ENCODE peak calls at places on chromosome 11, in four cellular contexts. One of them, this sample, is unnamed.

GRCh38 chr11:77672276-77672675 is 34.7 kb upstream of the CLNS1A start:
- DNase-seq in BJ: peak; percentile 89
- DNase-seq in Peyer's patch: peak; percentile 72
- DNase-seq in GM12865: no peak
- DNase-seq in this sample: no peak

GRCh38 chr11:105862736-105863367 is 159.2 kb downstream of the MSANTD4 start:
- DNase-seq in BJ: no peak
- DNase-seq in Peyer's patch: no peak
- DNase-seq in GM12865: peak; percentile 40
- DNase-seq in this sample: peak; percentile 52

GRCh38 chr11:67371549-67372231 is 1.7 kb downstream of the CLCF1 start:
- DNase-seq in BJ: no peak
- DNase-seq in Peyer's patch: peak; percentile 74
- DNase-seq in GM12865: peak; percentile 55
- DNase-seq in this sample: no peak

GRCh38 chr11:37500425-37500824 is 902.4 kb upstream of the RAG2 start:
- DNase-seq in BJ: no peak
- DNase-seq in Peyer's patch: no peak
- DNase-seq in GM12865: no peak
- DNase-seq in this sample: no peak

GRCh38 chr11:76646882-76647534 is 23.5 kb downstream of the LRRC32 start:
- DNase-seq in BJ: no peak
- DNase-seq in Peyer's patch: no peak
- DNase-seq in GM12865: no peak
- DNase-seq in this sample: no peak

GRCh38 chr11:35049906-35050531 is 89.0 kb upstream of the CD44 start:
- DNase-seq in BJ: no peak
- DNase-seq in Peyer's patch: no peak
- DNase-seq in GM12865: peak; percentile 57
- DNase-seq in this sample: no peak

GRCh38 chr11:110046759-110047386 is 46.3 kb upstream of the ZC3H12C start:
- DNase-seq in BJ: no peak
- DNase-seq in Peyer's patch: peak; percentile 55
- DNase-seq in GM12865: no peak
- DNase-seq in this sample: no peak

GRCh38 chr11:113534625-113535024 is 59.4 kb upstream of the DRD2 start:
- DNase-seq in BJ: no peak
- DNase-seq in Peyer's patch: no peak
- DNase-seq in GM12865: no peak
- DNase-seq in this sample: no peak

GRCh38 chr11:85088286-85088685 is 538.9 kb downstream of the DLG2 start:
- DNase-seq in BJ: no peak
- DNase-seq in Peyer's patch: no peak
- DNase-seq in GM12865: no peak
- DNase-seq in this sample: no peak

GRCh38 chr11:113504586-113504985 is 29.4 kb upstream of the DRD2 start:
- DNase-seq in BJ: no peak
- DNase-seq in Peyer's patch: no peak
- DNase-seq in GM12865: no peak
- DNase-seq in this sample: no peak

GRCh38 chr11:16791494-16791961 is 53.1 kb downstream of the C11orf58 start:
- DNase-seq in BJ: peak; percentile 74
- DNase-seq in Peyer's patch: no peak
- DNase-seq in GM12865: no peak
- DNase-seq in this sample: no peak

GRCh38 chr11:63917685-63918523 is 940 bp upstream of the RCOR2 start:
- DNase-seq in BJ: no peak
- DNase-seq in Peyer's patch: peak; percentile 60
- DNase-seq in GM12865: peak; percentile 29
- DNase-seq in this sample: no peak

GRCh38 chr11:32433249-32434115 is 1.9 kb downstream of the WT1 start:
- DNase-seq in BJ: no peak
- DNase-seq in Peyer's patch: no peak
- DNase-seq in GM12865: no peak
- DNase-seq in this sample: no peak

GRCh38 chr11:32434116-32434386 is 1.3 kb downstream of the WT1 start:
- DNase-seq in BJ: no peak
- DNase-seq in Peyer's patch: no peak
- DNase-seq in GM12865: no peak
- DNase-seq in this sample: no peak

GRCh38 chr11:32435152-32435480 is 223 bp downstream of the WT1 start:
- DNase-seq in BJ: no peak
- DNase-seq in Peyer's patch: no peak
- DNase-seq in GM12865: no peak
- DNase-seq in this sample: no peak

GRCh38 chr11:32435511-32435946 is at the start of gene WT1:
- DNase-seq in BJ: no peak
- DNase-seq in Peyer's patch: no peak
- DNase-seq in GM12865: no peak
- DNase-seq in this sample: no peak

GRCh38 chr11:32434387-32435151 is 770 bp downstream of the WT1 start:
- DNase-seq in BJ: no peak
- DNase-seq in Peyer's patch: no peak
- DNase-seq in GM12865: no peak
- DNase-seq in this sample: no peak
- TF ChIP-seq CTCF in BJ: no peak
- TF ChIP-seq CTCF in Peyer's patch: no peak
- TF ChIP-seq CTCF in GM12865: no peak
- TF ChIP-seq CTCF in this sample: peak; percentile 76

GRCh38 chr11:65115361-65116082 is 2.0 kb downstream of the ZNHIT2 start:
- DNase-seq in BJ: no peak
- DNase-seq in Peyer's patch: no peak
- DNase-seq in GM12865: no peak
- DNase-seq in this sample: no peak
- H3K4me3 ChIP-seq in BJ: no peak overlapping the region
- H3K4me3 ChIP-seq in Peyer's patch: no peak overlapping the region
- H3K4me3 ChIP-seq in GM12865: no peak overlapping the region
- H3K4me3 ChIP-seq in this sample: no peak overlapping the region

DNA sequence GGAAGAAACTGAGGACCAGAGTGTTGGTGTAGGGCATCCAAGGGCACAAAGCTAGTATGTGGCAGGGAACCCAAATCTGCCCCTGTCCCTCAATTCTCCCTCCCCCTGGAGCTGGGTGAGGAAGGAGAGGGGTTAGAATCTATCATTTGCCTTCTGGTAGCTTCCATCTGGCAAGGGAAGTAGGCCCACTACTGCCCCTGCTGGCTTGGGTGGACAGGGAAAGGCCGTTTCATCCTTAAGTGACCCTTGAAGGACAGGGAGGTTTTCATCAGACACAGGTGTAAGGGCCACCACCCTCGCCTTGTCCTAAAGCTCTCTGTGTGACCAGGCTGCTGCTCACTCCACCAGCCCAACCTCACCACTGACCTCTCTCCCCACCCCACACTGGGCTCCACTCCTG is 22.1 kb downstream of the NECTIN1 start:
- DNase-seq in BJ: no peak
- DNase-seq in Peyer's patch: no peak
- DNase-seq in GM12865: no peak
- DNase-seq in this sample: no peak
- TF ChIP-seq CTCF in BJ: peak; percentile 26
- TF ChIP-seq CTCF in Peyer's patch: no peak
- TF ChIP-seq CTCF in GM12865: no peak
- TF ChIP-seq CTCF in this sample: no peak

DNA sequence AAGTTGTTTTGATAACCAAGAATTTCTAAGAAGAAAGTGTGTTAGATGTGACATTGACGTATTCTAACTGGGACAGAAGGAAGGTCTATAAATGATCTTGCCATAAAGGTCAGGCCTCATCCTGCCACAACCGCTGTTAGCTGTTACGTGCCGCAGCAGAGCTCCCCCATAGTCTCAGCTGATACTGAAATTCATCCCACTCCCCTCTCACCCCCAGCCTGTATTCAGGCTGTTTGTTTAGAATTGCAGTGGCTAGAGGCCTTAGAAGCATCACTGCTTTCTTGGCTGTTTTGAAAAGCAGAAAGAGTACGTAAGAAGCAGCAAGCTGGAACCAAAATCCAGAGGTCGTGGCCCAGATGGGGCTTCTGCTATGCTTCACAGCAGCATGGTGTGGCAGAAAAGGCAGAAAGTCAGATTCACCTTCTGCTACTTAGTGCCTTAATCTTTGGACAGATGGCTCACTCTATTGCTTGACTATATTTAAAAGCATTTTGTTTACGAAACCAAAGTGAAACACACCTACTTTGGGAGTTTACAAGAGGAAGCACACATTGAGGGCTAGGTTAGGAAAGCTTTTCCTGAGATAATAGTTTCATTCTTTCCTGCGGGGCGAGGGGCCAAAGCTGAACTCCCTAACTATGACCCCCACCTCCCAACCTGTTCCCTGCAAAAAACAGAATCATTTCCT is 950 bp upstream of the LAYN start:
- DNase-seq in BJ: no peak
- DNase-seq in Peyer's patch: no peak
- DNase-seq in GM12865: no peak
- DNase-seq in this sample: no peak
- H3K4me3 ChIP-seq in BJ: peak overlapping the region; percentile 56
- H3K4me3 ChIP-seq in Peyer's patch: peak overlapping the region; percentile 61
- H3K4me3 ChIP-seq in GM12865: no peak overlapping the region
- H3K4me3 ChIP-seq in this sample: peak overlapping the region; percentile 38

GRCh38 chr11:33861911-33862310 is 30.0 kb downstream of the LMO2 start:
- DNase-seq in BJ: no peak
- DNase-seq in Peyer's patch: no peak
- DNase-seq in GM12865: no peak
- DNase-seq in this sample: no peak

GRCh38 chr11:33860926-33861325 is 30.9 kb downstream of the LMO2 start:
- DNase-seq in BJ: no peak
- DNase-seq in Peyer's patch: no peak
- DNase-seq in GM12865: no peak
- DNase-seq in this sample: no peak

GRCh38 chr11:33859306-33859705 is 32.6 kb downstream of the LMO2 start:
- DNase-seq in BJ: no peak
- DNase-seq in Peyer's patch: no peak
- DNase-seq in GM12865: no peak
- DNase-seq in this sample: no peak

GRCh38 chr11:33861366-33861765 is 30.5 kb downstream of the LMO2 start:
- DNase-seq in BJ: no peak
- DNase-seq in Peyer's patch: no peak
- DNase-seq in GM12865: no peak
- DNase-seq in this sample: no peak

DNA sequence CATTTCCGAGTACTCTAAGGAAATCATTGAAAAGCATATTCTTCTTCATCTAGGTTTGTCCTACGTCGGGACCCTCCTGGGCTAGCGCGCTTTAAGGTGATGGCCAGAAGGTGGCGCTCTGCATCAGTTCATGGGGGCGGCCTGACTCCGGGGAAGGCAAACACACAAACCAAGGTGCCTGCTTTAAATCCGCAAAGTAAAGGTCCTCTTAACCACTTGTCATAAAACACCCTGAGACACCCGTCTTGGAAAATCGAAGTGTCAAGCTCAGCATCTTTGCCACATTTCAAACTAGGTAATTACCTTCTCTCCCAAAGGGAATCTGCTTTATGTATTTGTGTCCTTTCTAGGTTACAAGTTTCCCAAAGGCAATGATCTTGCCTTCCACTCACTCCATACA is 34.0 kb downstream of the LMO2 start:
- DNase-seq in BJ: peak; percentile 1
- DNase-seq in Peyer's patch: peak; percentile 87
- DNase-seq in GM12865: peak; percentile 83
- DNase-seq in this sample: peak; percentile 20
- TF ChIP-seq CTCF in BJ: peak; percentile 93
- TF ChIP-seq CTCF in Peyer's patch: peak; percentile 68
- TF ChIP-seq CTCF in GM12865: peak; percentile 86
- TF ChIP-seq CTCF in this sample: peak; percentile 93

GRCh38 chr11:122202161-122202950 is 86.3 kb upstream of the BLID start:
- DNase-seq in BJ: no peak
- DNase-seq in Peyer's patch: no peak
- DNase-seq in GM12865: no peak
- DNase-seq in this sample: no peak

GRCh38 chr11:122204206-122204605 is 88.2 kb upstream of the BLID start:
- DNase-seq in BJ: no peak
- DNase-seq in Peyer's patch: no peak
- DNase-seq in GM12865: no peak
- DNase-seq in this sample: no peak

GRCh38 chr11:122205036-122205435 is 89.0 kb upstream of the BLID start:
- DNase-seq in BJ: no peak
- DNase-seq in Peyer's patch: no peak
- DNase-seq in GM12865: no peak
- DNase-seq in this sample: no peak

GRCh38 chr11:122201126-122201525 is 85.1 kb upstream of the BLID start:
- DNase-seq in BJ: no peak
- DNase-seq in Peyer's patch: no peak
- DNase-seq in GM12865: no peak
- DNase-seq in this sample: no peak

DNA sequence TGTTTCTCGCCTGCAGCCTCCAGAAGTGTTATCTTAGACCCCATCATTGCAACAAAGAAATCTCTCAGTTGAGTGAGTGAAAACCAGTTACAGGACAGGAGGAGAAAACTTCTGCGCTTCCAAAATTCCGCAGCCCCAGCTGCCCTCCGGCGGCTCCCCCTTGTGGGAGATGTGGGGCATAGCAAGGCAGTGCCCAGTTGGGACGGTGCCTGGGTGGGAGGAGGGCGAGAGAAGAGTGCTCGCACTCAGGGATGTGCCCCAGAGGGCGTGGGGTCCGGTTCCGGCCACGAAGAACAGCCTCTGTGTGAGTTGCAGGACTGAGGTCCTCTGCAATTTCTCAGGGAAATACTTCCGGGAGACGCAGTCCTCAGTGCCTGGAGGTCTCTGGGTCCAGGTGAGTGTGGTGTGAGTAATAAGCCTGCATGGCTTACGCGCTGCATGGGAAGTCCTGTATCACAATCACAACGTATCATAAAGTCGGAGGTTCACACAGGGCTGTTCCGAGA is 87.0 kb upstream of the BLID start:
- DNase-seq in BJ: no peak
- DNase-seq in Peyer's patch: peak; percentile 49
- DNase-seq in GM12865: peak; percentile 36
- DNase-seq in this sample: no peak
- H3K4me3 ChIP-seq in BJ: peak overlapping the region; percentile 51
- H3K4me3 ChIP-seq in Peyer's patch: peak overlapping the region; percentile 25
- H3K4me3 ChIP-seq in GM12865: no peak overlapping the region
- H3K4me3 ChIP-seq in this sample: peak overlapping the region; percentile 40